ENCODE peak calls at places on chromosomes 11 and 22, in six cellular contexts. U, W, N, K, Y and V are unnamed samples.

GRCh38 chr11:36564376-36565032 is 3.3 kb upstream of the RAG1 start:
- DNase-seq in U (no peak), K (peak), N (no peak), Y (no peak), W (peak), V (peak)

GRCh38 chr11:86245369-86246292 is 1.1 kb downstream of the EED start:
- DNase-seq in N (no peak), Y (no peak), U (peak), W (no peak), K (no peak), V (peak)

GRCh38 chr11:123429336-123429735 is 733 bp upstream of the GRAMD1B start:
- DNase-seq in Y (no peak), W (no peak), N (no peak), U (no peak), K (no peak), V (no peak)

GRCh38 chr11:17653606-17654005 is 65.8 kb upstream of the MYOD1 start:
- DNase-seq in N (no peak), K (no peak), U (no peak), Y (no peak), W (no peak), V (no peak)

GRCh38 chr11:29432719-29433325 is 584.0 kb downstream of the KCNA4 start:
- DNase-seq in K (peak), N (no peak), U (no peak), W (peak), Y (no peak), V (no peak)

GRCh38 chr22:37496651-37497599 is 10.7 kb upstream of the MFNG start:
- DNase-seq in U (peak), N (no peak), Y (no peak), W (no peak), K (peak), V (peak)

GRCh38 chr11:62678770-62679696 is at the start of gene UBXN1:
- DNase-seq in K (peak), Y (peak), U (no peak), N (peak), W (peak), V (no peak)

GRCh38 chr11:60252709-60253108 is 9.8 kb upstream of the MS4A4E start:
- DNase-seq in W (no peak), K (no peak), Y (no peak), N (no peak), U (no peak), V (no peak)

GRCh38 chr11:130451261-130452019 is 3.0 kb downstream of the ADAMTS15 start:
- DNase-seq in K (peak), N (peak), U (no peak), Y (no peak), W (no peak), V (no peak)

GRCh38 chr11:65118097-65118837 is 766 bp upstream of the ZNHIT2 start:
- DNase-seq in U (no peak), N (no peak), K (no peak), W (no peak), Y (no peak), V (no peak)

GRCh38 chr11:67410369-67410831 is 5.1 kb upstream of the CARNS1 start:
- DNase-seq in U (no peak), N (peak), K (no peak), Y (no peak), W (no peak), V (no peak)

GRCh38 chr11:27242591-27242990 is 120.4 kb downstream of the CCDC34 start:
- DNase-seq in U (no peak), N (no peak), W (no peak), Y (no peak), K (peak), V (no peak)

GRCh38 chr11:65435981-65436411 is 13.4 kb downstream of the NEAT1 start:
- DNase-seq in N (no peak), Y (no peak), K (peak), W (no peak), U (no peak), V (no peak)

GRCh38 chr22:29780781-29781676 is 13.9 kb downstream of the UQCR10 start:
- DNase-seq in W (peak), N (no peak), K (no peak), U (peak), Y (no peak), V (no peak)